ENCODE peak calls at places on chromosomes 11 and 22, in ten cellular contexts. One of them, this sample, is unnamed.

GRCh38 chr11:117984471-117984870 is 1.7 kb upstream of the IL10RA start:
- DNase-seq in progenitor cell of endocrine pancreas: no peak
- DNase-seq in cardiac fibroblast: no peak
- DNase-seq in fibroblast of lung: no peak
- DNase-seq in AG04450: no peak
- DNase-seq in H9: no peak
- DNase-seq in stomach: no peak
- DNase-seq in heart right ventricle: no peak
- DNase-seq in coronary artery: peak; percentile 41
- DNase-seq in activated CD8-positive, alpha-beta T cell treated with anti-CD3 and anti-CD28 coated beads for 36 hours: peak; percentile 40
- DNase-seq in this sample: no peak

GRCh38 chr11:96044747-96045146 is 120.8 kb upstream of the MTMR2 start:
- DNase-seq in progenitor cell of endocrine pancreas: no peak
- DNase-seq in cardiac fibroblast: no peak
- DNase-seq in fibroblast of lung: no peak
- DNase-seq in AG04450: no peak
- DNase-seq in H9: no peak
- DNase-seq in stomach: no peak
- DNase-seq in heart right ventricle: no peak
- DNase-seq in coronary artery: no peak
- DNase-seq in activated CD8-positive, alpha-beta T cell treated with anti-CD3 and anti-CD28 coated beads for 36 hours: no peak
- DNase-seq in this sample: no peak

GRCh38 chr22:28594784-28595324 is 84.8 kb downstream of the TTC28 start:
- DNase-seq in progenitor cell of endocrine pancreas: no peak
- DNase-seq in cardiac fibroblast: peak; percentile 83
- DNase-seq in fibroblast of lung: peak; percentile 86
- DNase-seq in AG04450: peak; percentile 23
- DNase-seq in H9: no peak
- DNase-seq in stomach: no peak
- DNase-seq in heart right ventricle: no peak
- DNase-seq in coronary artery: no peak
- DNase-seq in activated CD8-positive, alpha-beta T cell treated with anti-CD3 and anti-CD28 coated beads for 36 hours: no peak
- DNase-seq in this sample: peak; percentile 42

GRCh38 chr22:45280583-45280972 is 4.2 kb upstream of the UPK3A start:
- DNase-seq in progenitor cell of endocrine pancreas: no peak
- DNase-seq in cardiac fibroblast: no peak
- DNase-seq in fibroblast of lung: no peak
- DNase-seq in AG04450: no peak
- DNase-seq in H9: no peak
- DNase-seq in stomach: no peak
- DNase-seq in heart right ventricle: no peak
- DNase-seq in coronary artery: no peak
- DNase-seq in activated CD8-positive, alpha-beta T cell treated with anti-CD3 and anti-CD28 coated beads for 36 hours: no peak
- DNase-seq in this sample: no peak

GRCh38 chr11:125167954-125168821 is 3.6 kb downstream of the PKNOX2 start:
- DNase-seq in progenitor cell of endocrine pancreas: no peak
- DNase-seq in cardiac fibroblast: peak; percentile 58
- DNase-seq in fibroblast of lung: peak; percentile 89
- DNase-seq in AG04450: peak; percentile 77
- DNase-seq in H9: no peak
- DNase-seq in stomach: peak; percentile 38
- DNase-seq in heart right ventricle: no peak
- DNase-seq in coronary artery: peak; percentile 43
- DNase-seq in activated CD8-positive, alpha-beta T cell treated with anti-CD3 and anti-CD28 coated beads for 36 hours: no peak
- DNase-seq in this sample: no peak

GRCh38 chr22:43256569-43257360 is 69.8 kb upstream of the TTLL12 start:
- DNase-seq in progenitor cell of endocrine pancreas: no peak
- DNase-seq in cardiac fibroblast: no peak
- DNase-seq in fibroblast of lung: no peak
- DNase-seq in AG04450: no peak
- DNase-seq in H9: no peak
- DNase-seq in stomach: no peak
- DNase-seq in heart right ventricle: no peak
- DNase-seq in coronary artery: no peak
- DNase-seq in activated CD8-positive, alpha-beta T cell treated with anti-CD3 and anti-CD28 coated beads for 36 hours: no peak
- DNase-seq in this sample: no peak

GRCh38 chr11:82976786-82977185 is 75.2 kb downstream of the DDIAS start:
- DNase-seq in progenitor cell of endocrine pancreas: no peak
- DNase-seq in cardiac fibroblast: no peak
- DNase-seq in fibroblast of lung: no peak
- DNase-seq in AG04450: no peak
- DNase-seq in H9: no peak
- DNase-seq in stomach: no peak
- DNase-seq in heart right ventricle: no peak
- DNase-seq in coronary artery: no peak
- DNase-seq in activated CD8-positive, alpha-beta T cell treated with anti-CD3 and anti-CD28 coated beads for 36 hours: no peak
- DNase-seq in this sample: no peak

GRCh38 chr22:46378499-46379300 is 43.2 kb downstream of the TRMU start:
- DNase-seq in progenitor cell of endocrine pancreas: no peak
- DNase-seq in cardiac fibroblast: no peak
- DNase-seq in fibroblast of lung: no peak
- DNase-seq in AG04450: no peak
- DNase-seq in H9: no peak
- DNase-seq in stomach: no peak
- DNase-seq in heart right ventricle: no peak
- DNase-seq in coronary artery: no peak
- DNase-seq in activated CD8-positive, alpha-beta T cell treated with anti-CD3 and anti-CD28 coated beads for 36 hours: no peak
- DNase-seq in this sample: no peak

GRCh38 chr22:20463324-20464095 is 25.9 kb upstream of the SCARF2 start:
- DNase-seq in progenitor cell of endocrine pancreas: no peak
- DNase-seq in cardiac fibroblast: no peak
- DNase-seq in fibroblast of lung: no peak
- DNase-seq in AG04450: no peak
- DNase-seq in H9: no peak
- DNase-seq in stomach: no peak
- DNase-seq in heart right ventricle: no peak
- DNase-seq in coronary artery: no peak
- DNase-seq in activated CD8-positive, alpha-beta T cell treated with anti-CD3 and anti-CD28 coated beads for 36 hours: peak; percentile 53
- DNase-seq in this sample: no peak

GRCh38 chr22:36204641-36205032 is 3.0 kb upstream of the APOL4 start:
- DNase-seq in progenitor cell of endocrine pancreas: no peak
- DNase-seq in cardiac fibroblast: no peak
- DNase-seq in fibroblast of lung: no peak
- DNase-seq in AG04450: no peak
- DNase-seq in H9: no peak
- DNase-seq in stomach: peak; percentile 63
- DNase-seq in heart right ventricle: no peak
- DNase-seq in coronary artery: no peak
- DNase-seq in activated CD8-positive, alpha-beta T cell treated with anti-CD3 and anti-CD28 coated beads for 36 hours: no peak
- DNase-seq in this sample: no peak

GRCh38 chr22:42863349-42863911 is 6.4 kb upstream of the ARFGAP3 start:
- DNase-seq in progenitor cell of endocrine pancreas: no peak
- DNase-seq in cardiac fibroblast: peak; percentile 59
- DNase-seq in fibroblast of lung: peak; percentile 72
- DNase-seq in AG04450: peak; percentile 65
- DNase-seq in H9: no peak
- DNase-seq in stomach: no peak
- DNase-seq in heart right ventricle: no peak
- DNase-seq in coronary artery: no peak
- DNase-seq in activated CD8-positive, alpha-beta T cell treated with anti-CD3 and anti-CD28 coated beads for 36 hours: peak; percentile 79
- DNase-seq in this sample: peak; percentile 56

GRCh38 chr11:13386567-13386966 is 76.5 kb downstream of the BTBD10 start:
- DNase-seq in progenitor cell of endocrine pancreas: no peak
- DNase-seq in cardiac fibroblast: no peak
- DNase-seq in fibroblast of lung: no peak
- DNase-seq in AG04450: no peak
- DNase-seq in H9: no peak
- DNase-seq in stomach: no peak
- DNase-seq in heart right ventricle: no peak
- DNase-seq in coronary artery: no peak
- DNase-seq in activated CD8-positive, alpha-beta T cell treated with anti-CD3 and anti-CD28 coated beads for 36 hours: no peak
- DNase-seq in this sample: no peak

GRCh38 chr11:95068549-95068948 is 1.8 kb downstream of the SRSF8 start:
- DNase-seq in progenitor cell of endocrine pancreas: no peak
- DNase-seq in cardiac fibroblast: peak; percentile 96
- DNase-seq in fibroblast of lung: peak; percentile 94
- DNase-seq in AG04450: no peak
- DNase-seq in H9: peak; percentile 45
- DNase-seq in stomach: peak; percentile 81
- DNase-seq in heart right ventricle: peak; percentile 83
- DNase-seq in coronary artery: peak; percentile 89
- DNase-seq in activated CD8-positive, alpha-beta T cell treated with anti-CD3 and anti-CD28 coated beads for 36 hours: peak; percentile 86
- DNase-seq in this sample: peak; percentile 92

GRCh38 chr11:61828629-61829407 is 718 bp downstream of the FADS2 start:
- DNase-seq in progenitor cell of endocrine pancreas: peak; percentile 55
- DNase-seq in cardiac fibroblast: peak; percentile 51
- DNase-seq in fibroblast of lung: peak; percentile 27
- DNase-seq in AG04450: no peak
- DNase-seq in H9: peak; percentile 44
- DNase-seq in stomach: no peak
- DNase-seq in heart right ventricle: peak; percentile 56
- DNase-seq in coronary artery: peak; percentile 89
- DNase-seq in activated CD8-positive, alpha-beta T cell treated with anti-CD3 and anti-CD28 coated beads for 36 hours: peak; percentile 60
- DNase-seq in this sample: no peak
- TF ChIP-seq CTCF in progenitor cell of endocrine pancreas: peak; percentile 63
- TF ChIP-seq CTCF in cardiac fibroblast: peak; percentile 54
- TF ChIP-seq CTCF in fibroblast of lung: peak; percentile 50
- TF ChIP-seq CTCF in AG04450: peak; percentile 62
- TF ChIP-seq CTCF in H9: peak; percentile 68
- TF ChIP-seq CTCF in stomach: no peak
- TF ChIP-seq CTCF in heart right ventricle: no peak
- TF ChIP-seq CTCF in coronary artery: peak; percentile 20
- TF ChIP-seq CTCF in activated CD8-positive, alpha-beta T cell treated with anti-CD3 and anti-CD28 coated beads for 36 hours: peak; percentile 65
- TF ChIP-seq CTCF in this sample: peak; percentile 48

GRCh38 chr11:40271361-40271760 is 1188.1 kb downstream of the LRRC4C start:
- DNase-seq in progenitor cell of endocrine pancreas: no peak
- DNase-seq in cardiac fibroblast: no peak
- DNase-seq in fibroblast of lung: no peak
- DNase-seq in AG04450: no peak
- DNase-seq in H9: no peak
- DNase-seq in stomach: no peak
- DNase-seq in heart right ventricle: no peak
- DNase-seq in coronary artery: no peak
- DNase-seq in activated CD8-positive, alpha-beta T cell treated with anti-CD3 and anti-CD28 coated beads for 36 hours: no peak
- DNase-seq in this sample: no peak
- TF ChIP-seq CTCF in progenitor cell of endocrine pancreas: no peak
- TF ChIP-seq CTCF in cardiac fibroblast: no peak
- TF ChIP-seq CTCF in fibroblast of lung: no peak
- TF ChIP-seq CTCF in AG04450: no peak
- TF ChIP-seq CTCF in H9: no peak
- TF ChIP-seq CTCF in stomach: no peak
- TF ChIP-seq CTCF in heart right ventricle: no peak
- TF ChIP-seq CTCF in coronary artery: no peak
- TF ChIP-seq CTCF in activated CD8-positive, alpha-beta T cell treated with anti-CD3 and anti-CD28 coated beads for 36 hours: no peak
- TF ChIP-seq CTCF in this sample: no peak

GRCh38 chr11:30316237-30316636 is 6.7 kb upstream of the ARL14EP start:
- DNase-seq in progenitor cell of endocrine pancreas: no peak
- DNase-seq in cardiac fibroblast: no peak
- DNase-seq in fibroblast of lung: no peak
- DNase-seq in AG04450: no peak
- DNase-seq in H9: no peak
- DNase-seq in stomach: no peak
- DNase-seq in heart right ventricle: no peak
- DNase-seq in coronary artery: no peak
- DNase-seq in activated CD8-positive, alpha-beta T cell treated with anti-CD3 and anti-CD28 coated beads for 36 hours: no peak
- DNase-seq in this sample: no peak

GRCh38 chr11:30313580-30313979 is 9.3 kb upstream of the ARL14EP start:
- DNase-seq in progenitor cell of endocrine pancreas: no peak
- DNase-seq in cardiac fibroblast: no peak
- DNase-seq in fibroblast of lung: no peak
- DNase-seq in AG04450: no peak
- DNase-seq in H9: no peak
- DNase-seq in stomach: no peak
- DNase-seq in heart right ventricle: no peak
- DNase-seq in coronary artery: no peak
- DNase-seq in activated CD8-positive, alpha-beta T cell treated with anti-CD3 and anti-CD28 coated beads for 36 hours: no peak
- DNase-seq in this sample: no peak

GRCh38 chr11:30312243-30312642 is 10.7 kb upstream of the ARL14EP start:
- DNase-seq in progenitor cell of endocrine pancreas: no peak
- DNase-seq in cardiac fibroblast: no peak
- DNase-seq in fibroblast of lung: no peak
- DNase-seq in AG04450: no peak
- DNase-seq in H9: no peak
- DNase-seq in stomach: no peak
- DNase-seq in heart right ventricle: no peak
- DNase-seq in coronary artery: no peak
- DNase-seq in activated CD8-positive, alpha-beta T cell treated with anti-CD3 and anti-CD28 coated beads for 36 hours: no peak
- DNase-seq in this sample: no peak

GRCh38 chr11:30317030-30317429 is 5.9 kb upstream of the ARL14EP start:
- DNase-seq in progenitor cell of endocrine pancreas: no peak
- DNase-seq in cardiac fibroblast: no peak
- DNase-seq in fibroblast of lung: no peak
- DNase-seq in AG04450: no peak
- DNase-seq in H9: no peak
- DNase-seq in stomach: no peak
- DNase-seq in heart right ventricle: no peak
- DNase-seq in coronary artery: no peak
- DNase-seq in activated CD8-positive, alpha-beta T cell treated with anti-CD3 and anti-CD28 coated beads for 36 hours: no peak
- DNase-seq in this sample: no peak

GRCh38 chr11:30314625-30315024 is 8.3 kb upstream of the ARL14EP start:
- DNase-seq in progenitor cell of endocrine pancreas: no peak
- DNase-seq in cardiac fibroblast: peak; percentile 30
- DNase-seq in fibroblast of lung: peak; percentile 22
- DNase-seq in AG04450: no peak
- DNase-seq in H9: no peak
- DNase-seq in stomach: no peak
- DNase-seq in heart right ventricle: no peak
- DNase-seq in coronary artery: no peak
- DNase-seq in activated CD8-positive, alpha-beta T cell treated with anti-CD3 and anti-CD28 coated beads for 36 hours: no peak
- DNase-seq in this sample: no peak
- TF ChIP-seq CTCF in progenitor cell of endocrine pancreas: peak; percentile 69
- TF ChIP-seq CTCF in cardiac fibroblast: peak; percentile 58
- TF ChIP-seq CTCF in fibroblast of lung: peak; percentile 55
- TF ChIP-seq CTCF in AG04450: peak; percentile 59
- TF ChIP-seq CTCF in H9: peak; percentile 66
- TF ChIP-seq CTCF in stomach: no peak
- TF ChIP-seq CTCF in heart right ventricle: no peak
- TF ChIP-seq CTCF in coronary artery: no peak
- TF ChIP-seq CTCF in activated CD8-positive, alpha-beta T cell treated with anti-CD3 and anti-CD28 coated beads for 36 hours: peak; percentile 61
- TF ChIP-seq CTCF in this sample: peak; percentile 64

GRCh38 chr11:67482275-67482735 is 521 bp upstream of the AIP start:
- DNase-seq in progenitor cell of endocrine pancreas: no peak
- DNase-seq in cardiac fibroblast: no peak
- DNase-seq in fibroblast of lung: no peak
- DNase-seq in AG04450: no peak
- DNase-seq in H9: no peak
- DNase-seq in stomach: no peak
- DNase-seq in heart right ventricle: peak; percentile 3
- DNase-seq in coronary artery: peak; percentile 58
- DNase-seq in activated CD8-positive, alpha-beta T cell treated with anti-CD3 and anti-CD28 coated beads for 36 hours: no peak
- DNase-seq in this sample: no peak

GRCh38 chr11:67483498-67483798 is 622 bp downstream of the AIP start:
- DNase-seq in progenitor cell of endocrine pancreas: no peak
- DNase-seq in cardiac fibroblast: no peak
- DNase-seq in fibroblast of lung: no peak
- DNase-seq in AG04450: no peak
- DNase-seq in H9: no peak
- DNase-seq in stomach: no peak
- DNase-seq in heart right ventricle: peak; percentile 6
- DNase-seq in coronary artery: no peak
- DNase-seq in activated CD8-positive, alpha-beta T cell treated with anti-CD3 and anti-CD28 coated beads for 36 hours: no peak
- DNase-seq in this sample: no peak

GRCh38 chr11:67483901-67484665 is 1.3 kb downstream of the AIP start:
- DNase-seq in progenitor cell of endocrine pancreas: no peak
- DNase-seq in cardiac fibroblast: no peak
- DNase-seq in fibroblast of lung: no peak
- DNase-seq in AG04450: no peak
- DNase-seq in H9: no peak
- DNase-seq in stomach: no peak
- DNase-seq in heart right ventricle: no peak
- DNase-seq in coronary artery: peak; percentile 73
- DNase-seq in activated CD8-positive, alpha-beta T cell treated with anti-CD3 and anti-CD28 coated beads for 36 hours: peak; percentile 81
- DNase-seq in this sample: no peak

GRCh38 chr11:67484847-67485311 is 2.1 kb downstream of the AIP start:
- DNase-seq in progenitor cell of endocrine pancreas: no peak
- DNase-seq in cardiac fibroblast: no peak
- DNase-seq in fibroblast of lung: no peak
- DNase-seq in AG04450: no peak
- DNase-seq in H9: no peak
- DNase-seq in stomach: no peak
- DNase-seq in heart right ventricle: no peak
- DNase-seq in coronary artery: no peak
- DNase-seq in activated CD8-positive, alpha-beta T cell treated with anti-CD3 and anti-CD28 coated beads for 36 hours: peak; percentile 91
- DNase-seq in this sample: no peak

GRCh38 chr11:67482736-67483497 is at the start of gene AIP:
- DNase-seq in progenitor cell of endocrine pancreas: peak; percentile 95
- DNase-seq in cardiac fibroblast: peak; percentile 98
- DNase-seq in fibroblast of lung: peak; percentile 98
- DNase-seq in AG04450: peak; percentile 94
- DNase-seq in H9: peak; percentile 98
- DNase-seq in stomach: peak; percentile 98
- DNase-seq in heart right ventricle: peak; percentile 98
- DNase-seq in coronary artery: peak; percentile 98
- DNase-seq in activated CD8-positive, alpha-beta T cell treated with anti-CD3 and anti-CD28 coated beads for 36 hours: peak; percentile 99
- DNase-seq in this sample: peak; percentile 88
- TF ChIP-seq CTCF in progenitor cell of endocrine pancreas: peak; percentile 15
- TF ChIP-seq CTCF in cardiac fibroblast: peak; percentile 29
- TF ChIP-seq CTCF in fibroblast of lung: no peak
- TF ChIP-seq CTCF in AG04450: peak; percentile 29
- TF ChIP-seq CTCF in H9: no peak
- TF ChIP-seq CTCF in stomach: no peak
- TF ChIP-seq CTCF in heart right ventricle: no peak
- TF ChIP-seq CTCF in coronary artery: no peak
- TF ChIP-seq CTCF in activated CD8-positive, alpha-beta T cell treated with anti-CD3 and anti-CD28 coated beads for 36 hours: no peak
- TF ChIP-seq CTCF in this sample: peak; percentile 21

This sample was measured in epithelial cell of proximal tubule.